ENCODE peak calls at places on chromosome 17, in nine cellular contexts. V, N, Q, U, Z, A, R, E and K are unnamed samples.
A peak's percentile ranks its signal among the peaks of the same experiment; 100 is the strongest.

GRCh38 chr17:57624390-57624789 is 120.7 kb downstream of the CCDC182 start:
- DNase-seq in R (no peak), Z (no peak), A (no peak), Q (no peak), N (no peak), E (no peak), U (no peak), V (no peak), K (no peak)

GRCh38 chr17:45131616-45132301 is 556 bp downstream of the PLCD3 start:
- DNase-seq in Z (peak; percentile 47), E (peak; percentile 56), A (peak; percentile 27), U (peak; percentile 30), N (peak; percentile 49), V (peak; percentile 63), Q (peak; percentile 48), R (no peak), K (no peak)

GRCh38 chr17:11986179-11986938 is 10.9 kb downstream of the ZNF18 start:
- DNase-seq in Q (no peak), V (peak; percentile 59), A (no peak), N (no peak), U (no peak), Z (no peak), E (no peak), R (no peak), K (no peak)

GRCh38 chr17:78903101-78903779 is at the start of gene CEP295NL:
- DNase-seq in E (no peak), R (no peak), U (no peak), A (no peak), Q (no peak), N (no peak), V (peak; percentile 71), Z (no peak), K (peak; percentile 51)

GRCh38 chr17:930258-930657 is 49.3 kb downstream of the NXN start:
- DNase-seq in U (no peak), Q (no peak), A (no peak), R (no peak), Z (no peak), E (no peak), N (no peak), V (no peak), K (no peak)

GRCh38 chr17:19702231-19702641 is 14.1 kb downstream of the SLC47A2 start:
- DNase-seq in V (peak; percentile 2), R (no peak), N (no peak), Q (no peak), E (no peak), A (no peak), Z (no peak), U (no peak), K (no peak)

GRCh38 chr17:28968269-28968913 is 17.1 kb upstream of the PHF12 start:
- DNase-seq in R (no peak), A (no peak), Z (no peak), N (no peak), E (no peak), V (no peak), Q (no peak), U (no peak), K (peak; percentile 55)

GRCh38 chr17:40086150-40087044 is 14.0 kb downstream of the NR1D1 start:
- DNase-seq in Q (peak; percentile 73), N (peak; percentile 55), U (peak; percentile 18), E (peak; percentile 61), V (no peak), Z (peak; percentile 56), R (peak; percentile 9), A (peak; percentile 54), K (peak; percentile 63)

GRCh38 chr17:57902800-57903759 is 52.1 kb downstream of the CUEDC1 start:
- DNase-seq in E (no peak), Z (no peak), A (no peak), V (peak; percentile 33), R (peak; percentile 92), N (no peak), U (no peak), Q (peak; percentile 95), K (peak; percentile 100)

GRCh38 chr17:57918017-57918895 is 37.0 kb downstream of the CUEDC1 start:
- DNase-seq in Q (no peak), R (no peak), E (no peak), A (no peak), Z (no peak), V (no peak), N (no peak), U (no peak), K (no peak)

GRCh38 chr17:9817086-9817485 is 4.8 kb downstream of the GSG1L2 start:
- DNase-seq in U (no peak), Z (no peak), Q (peak; percentile 37), V (peak; percentile 48), A (no peak), E (no peak), N (no peak), R (no peak), K (no peak)

GRCh38 chr17:10482252-10482651 is 12.9 kb upstream of the MYH4 start:
- DNase-seq in U (no peak), E (no peak), Q (no peak), N (no peak), R (no peak), V (no peak), A (no peak), Z (no peak), K (no peak)

GRCh38 chr17:68344701-68345136 is 53.4 kb downstream of the ARSG start:
- DNase-seq in N (peak; percentile 19), A (peak; percentile 47), Z (no peak), V (no peak), U (no peak), Q (peak; percentile 28), R (no peak), E (peak; percentile 39), K (no peak)

GRCh38 chr17:5499790-5500189 is 13.4 kb downstream of the MIS12 start:
- DNase-seq in U (no peak), A (no peak), R (no peak), V (no peak), E (no peak), N (no peak), Q (no peak), Z (no peak), K (no peak)

GRCh38 chr17:32265192-32265895 is at the start of gene RHBDL3:
- DNase-seq in V (no peak), E (peak; percentile 35), A (no peak), U (no peak), Z (no peak), R (no peak), Q (peak; percentile 32), N (no peak), K (no peak)

GRCh38 chr17:17186051-17186450 is 20.1 kb downstream of the PLD6 start:
- DNase-seq in R (no peak), N (no peak), V (no peak), Z (peak; percentile 44), E (no peak), A (no peak), Q (peak; percentile 29), U (no peak), K (peak; percentile 84)

GRCh38 chr17:75605790-75606189 is 18.2 kb downstream of the MYO15B start:
- DNase-seq in A (no peak), Z (no peak), Q (no peak), R (no peak), E (no peak), V (no peak), U (no peak), N (no peak), K (no peak)

GRCh38 chr17:82892869-82893565 is 53.2 kb upstream of the ZNF750 start:
- DNase-seq in U (no peak), Q (peak; percentile 77), Z (no peak), E (peak; percentile 76), R (no peak), A (peak; percentile 77), V (no peak), N (peak; percentile 65), K (peak; percentile 96)

GRCh38 chr17:32558997-32559650 is 72.3 kb downstream of the CDK5R1 start:
- DNase-seq in V (no peak), N (no peak), A (no peak), E (no peak), R (no peak), Q (no peak), Z (no peak), U (no peak), K (no peak)

GRCh38 chr17:34584805-34585416 is 5.5 kb downstream of the TMEM132E start:
- DNase-seq in U (no peak), N (no peak), Q (no peak), V (peak; percentile 51), Z (no peak), A (no peak), R (peak; percentile 13), E (no peak), K (no peak)

GRCh38 chr17:29005936-29006438 is at the start of gene SEZ6:
- DNase-seq in N (peak; percentile 37), A (peak; percentile 29), V (peak; percentile 85), Z (peak; percentile 65), R (no peak), Q (peak; percentile 74), E (peak; percentile 69), U (peak; percentile 25), K (peak; percentile 68)

GRCh38 chr17:37761065-37761464 is 16.2 kb upstream of the HNF1B start:
- DNase-seq in N (no peak), Q (no peak), E (no peak), Z (no peak), U (no peak), A (no peak), V (no peak), R (no peak), K (no peak)